ENCODE peak calls at places on chromosome 6, in six cellular contexts. A is upper lobe of right lung, E is trophoblast cell, J is fibroblast of mammary gland, Z is HCT116, L is K562. S is an unnamed sample.

GRCh38 chr6:52524921-52525320 is 51.9 kb downstream of the TRAM2 start:
- DNase-seq in A (no peak), E (no peak), J (no peak), Z (no peak), L (no peak), S (no peak)

GRCh38 chr6:3159805-3160781 is 2.7 kb upstream of the TUBB2A start:
- DNase-seq in A (no peak), E (peak), J (peak), Z (peak), L (peak), S (no peak)

GRCh38 chr6:157158897-157159296 is 164.4 kb downstream of the TMEM242 start:
- DNase-seq in A (no peak), E (no peak), J (no peak), Z (no peak), L (no peak), S (no peak)

GRCh38 chr6:155224618-155225017 is 39.2 kb upstream of the CLDN20 start:
- DNase-seq in A (no peak), E (no peak), J (no peak), Z (no peak), L (no peak), S (peak)

GRCh38 chr6:95133578-95133977 is 443.8 kb upstream of the MANEA start:
- DNase-seq in A (no peak), E (peak), J (no peak), Z (peak), L (no peak), S (no peak)

GRCh38 chr6:3520541-3521220 is 63.8 kb upstream of the SLC22A23 start:
- DNase-seq in A (no peak), E (peak), J (peak), Z (no peak), L (no peak), S (peak)

GRCh38 chr6:38495922-38496635 is 143.7 kb downstream of the BTBD9 start:
- DNase-seq in A (no peak), E (no peak), J (no peak), Z (no peak), L (no peak), S (no peak)

GRCh38 chr6:147401779-147402178 is 106.7 kb upstream of the SAMD5 start:
- DNase-seq in A (no peak), E (no peak), J (no peak), Z (no peak), L (no peak), S (no peak)

GRCh38 chr6:32432050-32432450 is 7.6 kb upstream of the HLA-DRA start:
- DNase-seq in A (no peak), E (peak), J (peak), Z (peak), L (no peak), S (peak)

GRCh38 chr6:3026811-3027626 is 27.3 kb downstream of the NQO2 start:
- DNase-seq in A (no peak), E (peak), J (peak), Z (no peak), L (peak), S (peak)

GRCh38 chr6:147015674-147016073 is 188.5 kb upstream of the STXBP5 start:
- DNase-seq in A (no peak), E (no peak), J (no peak), Z (no peak), L (no peak), S (no peak)

GRCh38 chr6:134041093-134041492 is 11.3 kb downstream of the SLC2A12 start:
- DNase-seq in A (no peak), E (peak), J (peak), Z (peak), L (no peak), S (peak)

GRCh38 chr6:108518714-108519576 is 41.8 kb upstream of the FOXO3 start:
- DNase-seq in A (no peak), E (peak), J (peak), Z (peak), L (peak), S (peak)

GRCh38 chr6:10268661-10269060 is 146.2 kb downstream of the TFAP2A start:
- DNase-seq in A (no peak), E (no peak), J (no peak), Z (no peak), L (no peak), S (no peak)

GRCh38 chr6:19869464-19869863 is 32.3 kb downstream of the ID4 start:
- DNase-seq in A (no peak), E (no peak), J (no peak), Z (no peak), L (no peak), S (no peak)

GRCh38 chr6:11324453-11325023 is 92.1 kb upstream of the NEDD9 start:
- DNase-seq in A (no peak), E (no peak), J (no peak), Z (no peak), L (no peak), S (no peak)

GRCh38 chr6:118746100-118746874 is 94.9 kb upstream of the CEP85L start:
- DNase-seq in A (no peak), E (no peak), J (no peak), Z (no peak), L (no peak), S (no peak)

GRCh38 chr6:147108256-147108910 is 95.8 kb upstream of the STXBP5 start:
- DNase-seq in A (no peak), E (no peak), J (no peak), Z (no peak), L (no peak), S (no peak)

GRCh38 chr6:157268835-157269234 is 54.5 kb downstream of the TMEM242 start:
- DNase-seq in A (no peak), E (no peak), J (peak), Z (no peak), L (no peak), S (no peak)

GRCh38 chr6:53484409-53485280 is 60.3 kb downstream of the GCLC start:
- DNase-seq in A (no peak), E (peak), J (peak), Z (peak), L (peak), S (peak)

GRCh38 chr6:112735129-112735528 is 388.0 kb downstream of the RFPL4B start:
- DNase-seq in A (no peak), E (no peak), J (no peak), Z (no peak), L (no peak), S (no peak)

GRCh38 chr6:136550330-136551071 is at the start of gene MAP7:
- DNase-seq in A (peak), E (peak), J (no peak), Z (peak), L (peak), S (peak)

GRCh38 chr6:90425161-90425641 is 128.6 kb upstream of the BACH2 start:
- DNase-seq in A (no peak), E (no peak), J (no peak), Z (no peak), L (no peak), S (no peak)

GRCh38 chr6:168180548-168181011 is 101.6 kb upstream of the FRMD1 start:
- DNase-seq in A (no peak), E (peak), J (no peak), Z (no peak), L (no peak), S (no peak)

GRCh38 chr6:44667668-44668390 is 280.3 kb downstream of the CDC5L start:
- DNase-seq in A (no peak), E (peak), J (no peak), Z (peak), L (peak), S (no peak)

GRCh38 chr6:135323202-135323668 is 142.1 kb downstream of the MYB start:
- DNase-seq in A (no peak), E (no peak), J (no peak), Z (no peak), L (peak), S (no peak)

GRCh38 chr6:38417521-38417920 is 222.2 kb downstream of the BTBD9 start:
- DNase-seq in A (no peak), E (peak), J (no peak), Z (no peak), L (no peak), S (no peak)

GRCh38 chr6:44012078-44012493 is 115.2 kb downstream of the MRPL14 start:
- DNase-seq in A (peak), E (peak), J (peak), Z (no peak), L (no peak), S (peak)

GRCh38 chr6:24974182-24975171 is 38.7 kb upstream of the RIPOR2 start:
- DNase-seq in A (no peak), E (no peak), J (no peak), Z (no peak), L (no peak), S (no peak)

GRCh38 chr6:43604174-43604573 is 24.9 kb downstream of the GTPBP2 start:
- DNase-seq in A (no peak), E (no peak), J (peak), Z (no peak), L (no peak), S (peak)

GRCh38 chr6:151179321-151179720 is 60.4 kb upstream of the AKAP12 start:
- DNase-seq in A (no peak), E (no peak), J (peak), Z (no peak), L (no peak), S (peak)

GRCh38 chr6:168103036-168103830 is 24.2 kb upstream of the FRMD1 start:
- DNase-seq in A (peak), E (no peak), J (no peak), Z (no peak), L (no peak), S (no peak)

GRCh38 chr6:168877821-168878282 is 375.8 kb downstream of the THBS2 start:
- DNase-seq in A (no peak), E (peak), J (no peak), Z (no peak), L (no peak), S (no peak)

GRCh38 chr6:79231101-79231500 is 3.4 kb downstream of the HMGN3 start:
- DNase-seq in A (no peak), E (peak), J (no peak), Z (no peak), L (no peak), S (no peak)

GRCh38 chr6:33880104-33880678 is 76.4 kb upstream of the MLN start:
- DNase-seq in A (no peak), E (no peak), J (no peak), Z (no peak), L (no peak), S (no peak)

GRCh38 chr6:137846772-137847313 is 20.2 kb upstream of the TNFAIP3 start:
- DNase-seq in A (peak), E (no peak), J (no peak), Z (no peak), L (no peak), S (no peak)

DNA sequence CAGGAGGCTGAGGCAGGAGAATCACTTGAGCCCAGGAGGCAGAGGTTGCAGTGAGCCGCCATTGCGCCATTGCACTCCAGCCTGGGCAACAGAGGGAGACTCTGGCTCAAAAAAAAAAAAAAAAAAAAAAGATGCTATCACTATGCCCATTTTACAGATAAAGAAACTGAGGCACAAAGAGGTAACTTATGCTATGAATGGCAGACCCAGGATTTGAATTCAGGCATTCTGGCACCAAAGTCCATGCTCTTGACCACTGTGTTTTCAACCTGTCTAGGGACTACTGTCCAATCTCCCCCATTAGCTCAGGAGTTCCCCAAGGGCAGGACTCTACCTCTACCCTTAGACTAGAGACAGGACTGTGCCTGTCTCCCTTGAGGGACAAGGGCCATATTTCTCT is 9.1 kb upstream of the MDFI start:
- DNase-seq in A (no peak), E (no peak), J (no peak), Z (no peak), L (no peak), S (no peak)
- H3K4me3 ChIP-seq in A (no peak), E (no peak), J (no peak), Z (no peak), L (no peak), S (no peak)

GRCh38 chr6:28943223-28943556 is 19.4 kb upstream of the TRIM27 start:
- DNase-seq in A (no peak), E (peak), J (no peak), Z (no peak), L (no peak), S (no peak)
- H3K4me3 ChIP-seq in A (peak), E (no peak), J (peak), Z (no peak), L (peak), S (peak)

DNA sequence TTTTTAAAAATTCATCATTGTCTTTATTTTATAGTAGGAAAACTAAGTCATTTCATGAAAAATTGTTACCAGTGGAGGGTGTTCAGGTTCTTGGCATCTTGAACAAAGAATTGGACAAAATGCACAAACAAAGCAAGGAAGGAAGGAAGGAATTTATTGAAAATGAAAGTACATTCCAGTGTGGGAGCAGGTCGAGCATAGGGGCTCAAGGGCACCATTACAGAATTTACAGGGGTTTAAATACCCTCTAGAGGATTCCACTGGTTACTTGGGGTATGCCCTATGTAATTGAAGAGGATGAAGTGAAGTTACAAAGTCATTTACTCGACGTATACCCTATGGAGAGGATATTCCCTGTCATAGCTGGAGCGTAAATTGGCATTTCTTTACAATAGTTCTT is 37.4 kb upstream of the HDAC2 start:
- DNase-seq in A (no peak), E (no peak), J (no peak), Z (no peak), L (no peak), S (no peak)
- H3K4me3 ChIP-seq in A (no peak), E (no peak), J (no peak), Z (no peak), L (no peak), S (no peak)

GRCh38 chr6:26030716-26031115 is 56.5 kb upstream of the HFE start:
- DNase-seq in A (no peak), E (no peak), J (peak), Z (no peak), L (no peak), S (no peak)
- H3K4me3 ChIP-seq in A (no peak), E (no peak), J (peak), Z (no peak), L (peak), S (no peak)

DNA sequence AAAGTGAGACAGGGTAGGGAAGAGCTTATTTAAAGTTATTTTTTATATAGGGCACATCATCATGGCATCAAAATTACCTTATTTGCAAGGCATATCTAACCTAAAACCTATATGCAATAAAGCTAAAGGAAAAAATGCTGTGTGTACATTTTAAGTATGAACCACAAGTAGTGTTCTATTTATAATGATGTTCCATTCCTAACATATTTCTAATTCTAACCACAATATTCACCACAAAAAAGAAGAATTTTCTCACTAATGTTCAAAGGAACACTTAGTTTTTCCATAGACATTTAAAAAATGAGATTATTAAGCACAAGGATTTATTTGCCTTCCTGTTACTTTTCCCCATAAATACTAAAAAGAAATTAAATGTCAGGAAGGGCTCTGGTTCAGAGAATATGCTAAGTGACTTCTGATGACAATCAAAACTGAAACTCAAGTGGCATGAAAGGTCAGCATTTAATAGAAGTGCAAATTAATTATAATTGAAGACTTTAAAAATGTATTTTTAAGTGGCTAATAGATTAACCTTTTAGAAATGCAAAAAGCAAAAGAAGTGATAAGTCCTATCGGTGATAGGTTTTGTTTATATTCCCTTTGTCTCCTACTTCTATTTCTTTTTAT is 25.1 kb downstream of the GPR63 start:
- DNase-seq in A (no peak), E (peak), J (no peak), Z (no peak), L (no peak), S (peak)
- H3K4me3 ChIP-seq in A (no peak), E (no peak), J (no peak), Z (no peak), L (no peak), S (no peak)

GRCh38 chr6:17017416-17017815 is 84.4 kb upstream of the STMND1 start:
- DNase-seq in A (no peak), E (no peak), J (no peak), Z (no peak), L (no peak), S (no peak)

GRCh38 chr6:17013701-17014100 is 88.1 kb upstream of the STMND1 start:
- DNase-seq in A (no peak), E (peak), J (peak), Z (no peak), L (no peak), S (peak)

GRCh38 chr6:17018425-17018824 is 83.4 kb upstream of the STMND1 start:
- DNase-seq in A (no peak), E (no peak), J (no peak), Z (no peak), L (no peak), S (no peak)

GRCh38 chr6:17015144-17015543 is 86.7 kb upstream of the STMND1 start:
- DNase-seq in A (no peak), E (no peak), J (peak), Z (no peak), L (no peak), S (peak)

GRCh38 chr6:17015551-17016381 is 86.1 kb upstream of the STMND1 start:
- DNase-seq in A (peak), E (no peak), J (no peak), Z (no peak), L (peak), S (no peak)
- H3K4me3 ChIP-seq in A (peak), E (no peak), J (peak), Z (no peak), L (peak), S (peak)

S was measured in AG10803.